ENCODE peak calls at places on chromosomes 4 and X, in four cellular contexts. L is K562, O is HepG2, X is GM12878. V is an unnamed sample.
A peak's percentile ranks its signal among the peaks of the same experiment; 100 is the strongest.

GRCh38 chr4:25900310-25900709 is 13.7 kb upstream of the SMIM20 start:
- DNase-seq in O (no peak), L (no peak), X (no peak), V (no peak)

GRCh38 chr4:28879178-28879577 is 1841.0 kb upstream of the PCDH7 start:
- DNase-seq in L (no peak), O (no peak), X (no peak), V (no peak)

GRCh38 chr4:73436674-73437557 is 895 bp downstream of the AFP start:
- DNase-seq in X (no peak), O (no peak), L (no peak), V (no peak)

GRCh38 chr4:76687730-76688441 is 210.1 kb downstream of the SOWAHB start:
- DNase-seq in X (no peak), L (no peak), O (no peak), V (no peak)

GRCh38 chrX:16836371-16836770 is 33.8 kb downstream of the RBBP7 start:
- DNase-seq in L (no peak), O (peak; percentile 17), X (no peak), V (no peak)

GRCh38 chr4:38396845-38397547 is 267.0 kb upstream of the KLF3 start:
- DNase-seq in X (no peak), O (no peak), L (no peak), V (no peak)

GRCh38 chr4:17550549-17550948 is 26.4 kb upstream of the LAP3 start:
- DNase-seq in L (no peak), X (no peak), O (no peak), V (no peak)

GRCh38 chrX:2451456-2452316 is 49.1 kb downstream of the DHRSX start:
- DNase-seq in O (no peak), L (peak; percentile 25), X (no peak), V (peak; percentile 93)

GRCh38 chr4:2537011-2537830 is 774 bp downstream of the FAM193A start:
- DNase-seq in X (no peak), O (peak; percentile 44), L (peak; percentile 25), V (no peak)

GRCh38 chrX:153560000-153560399 is 38.9 kb downstream of the CCNQ start:
- DNase-seq in X (no peak), L (no peak), O (no peak), V (no peak)

GRCh38 chr4:129387666-129388065 is 291.7 kb downstream of the C4orf33 start:
- DNase-seq in X (no peak), L (no peak), O (no peak), V (no peak)

GRCh38 chr4:140426610-140427103 is 791 bp downstream of the CLGN start:
- DNase-seq in L (peak; percentile 9), X (no peak), O (peak; percentile 3), V (no peak)

GRCh38 chr4:76733380-76733779 is 164.6 kb downstream of the SOWAHB start:
- DNase-seq in X (no peak), O (no peak), L (no peak), V (no peak)

GRCh38 chrX:150486011-150486410 is 82.4 kb upstream of the MTM1 start:
- DNase-seq in X (no peak), O (peak; percentile 20), L (peak; percentile 16), V (peak; percentile 24)

GRCh38 chr4:15031197-15031596 is 28.9 kb downstream of the CPEB2 start:
- DNase-seq in X (no peak), L (no peak), O (no peak), V (no peak)

GRCh38 chrX:68415289-68415688 is 18.0 kb downstream of the OPHN1 start:
- DNase-seq in L (no peak), X (no peak), O (no peak), V (no peak)

GRCh38 chr4:94447754-94448411 is 3.9 kb upstream of the PDLIM5 start:
- DNase-seq in X (no peak), O (no peak), L (no peak), V (no peak)

GRCh38 chrX:149950681-149951080 is 12.4 kb upstream of the EOLA2 start:
- DNase-seq in L (peak; percentile 12), X (no peak), O (peak; percentile 16), V (peak; percentile 45)

GRCh38 chrX:150887906-150888465 is 10.5 kb downstream of the CD99L2 start:
- DNase-seq in X (no peak), O (no peak), L (no peak), V (no peak)

GRCh38 chr4:142336251-142336934 is 509.7 kb downstream of the INPP4B start:
- DNase-seq in X (no peak), L (no peak), O (no peak), V (no peak)

GRCh38 chr4:183356931-183357675 is 34.9 kb upstream of the CLDN24 start:
- DNase-seq in O (no peak), L (no peak), X (no peak), V (no peak)

GRCh38 chr4:118557298-118557851 is 127.8 kb upstream of the METTL14 start:
- DNase-seq in L (no peak), O (no peak), X (no peak), V (peak; percentile 18)

GRCh38 chrX:136192135-136192534 is 44.8 kb downstream of the FHL1 start:
- DNase-seq in L (no peak), O (no peak), X (no peak), V (no peak)
- H3K27ac ChIP-seq in L (no peak overlapping the region), O (no peak overlapping the region), X (no peak overlapping the region), V (no peak overlapping the region)

GRCh38 chr4:89422441-89422950 is 114.9 kb upstream of the GPRIN3 start:
- DNase-seq in O (no peak), L (no peak), X (no peak), V (no peak)
- TF ChIP-seq SP1 in O (no peak), L (no peak), X (no peak), V (no peak)

GRCh38 chr4:88791274-88791673 is 93.6 kb upstream of the NAP1L5 start:
- DNase-seq in X (no peak), O (peak; percentile 14), L (no peak), V (peak; percentile 13)
- H3K27ac ChIP-seq in X (no peak overlapping the region), O (no peak overlapping the region), L (no peak overlapping the region), V (no peak overlapping the region)

GRCh38 chr4:158783775-158784174 is 14.9 kb downstream of the FNIP2 start:
- DNase-seq in L (no peak), X (no peak), O (no peak), V (no peak)
- TF ChIP-seq SP1 in L (no peak), X (no peak), O (no peak), V (no peak)

GRCh38 chrX:154719132-154719675 is 31.7 kb downstream of the GAB3 start:
- DNase-seq in L (no peak), O (no peak), X (no peak), V (no peak)
- H3K27ac ChIP-seq in L (peak overlapping the region; percentile 89), O (no peak overlapping the region), X (no peak overlapping the region), V (no peak overlapping the region)

DNA sequence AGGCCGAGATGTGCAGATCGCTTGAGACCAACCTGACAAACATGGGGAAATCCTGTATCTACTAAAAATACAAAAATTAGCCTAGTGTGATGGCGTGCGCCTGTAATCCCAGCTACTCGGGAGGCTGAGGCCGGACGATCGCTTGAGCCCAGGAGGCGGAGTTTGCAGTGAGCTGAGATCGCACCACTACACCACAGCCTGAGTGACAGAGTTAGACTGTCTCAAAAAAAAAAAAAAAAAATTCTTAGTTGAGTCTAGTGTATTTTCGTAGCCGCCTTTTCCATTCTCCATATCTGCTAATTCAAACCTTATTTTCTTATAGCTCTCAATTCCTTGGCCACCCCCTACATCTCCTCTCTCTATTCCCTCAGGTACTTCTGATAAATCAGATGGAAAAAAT is 978 bp downstream of the POLR2B start:
- DNase-seq in L (no peak), O (peak; percentile 31), X (no peak), V (no peak)
- TF ChIP-seq SP1 in L (no peak), O (no peak), X (no peak), V (no peak)

GRCh38 chr4:87541521-87541920 is 12.3 kb upstream of the SPARCL1 start:
- DNase-seq in X (no peak), L (no peak), O (no peak), V (no peak)
- H3K27ac ChIP-seq in X (no peak overlapping the region), L (no peak overlapping the region), O (no peak overlapping the region), V (no peak overlapping the region)

DNA sequence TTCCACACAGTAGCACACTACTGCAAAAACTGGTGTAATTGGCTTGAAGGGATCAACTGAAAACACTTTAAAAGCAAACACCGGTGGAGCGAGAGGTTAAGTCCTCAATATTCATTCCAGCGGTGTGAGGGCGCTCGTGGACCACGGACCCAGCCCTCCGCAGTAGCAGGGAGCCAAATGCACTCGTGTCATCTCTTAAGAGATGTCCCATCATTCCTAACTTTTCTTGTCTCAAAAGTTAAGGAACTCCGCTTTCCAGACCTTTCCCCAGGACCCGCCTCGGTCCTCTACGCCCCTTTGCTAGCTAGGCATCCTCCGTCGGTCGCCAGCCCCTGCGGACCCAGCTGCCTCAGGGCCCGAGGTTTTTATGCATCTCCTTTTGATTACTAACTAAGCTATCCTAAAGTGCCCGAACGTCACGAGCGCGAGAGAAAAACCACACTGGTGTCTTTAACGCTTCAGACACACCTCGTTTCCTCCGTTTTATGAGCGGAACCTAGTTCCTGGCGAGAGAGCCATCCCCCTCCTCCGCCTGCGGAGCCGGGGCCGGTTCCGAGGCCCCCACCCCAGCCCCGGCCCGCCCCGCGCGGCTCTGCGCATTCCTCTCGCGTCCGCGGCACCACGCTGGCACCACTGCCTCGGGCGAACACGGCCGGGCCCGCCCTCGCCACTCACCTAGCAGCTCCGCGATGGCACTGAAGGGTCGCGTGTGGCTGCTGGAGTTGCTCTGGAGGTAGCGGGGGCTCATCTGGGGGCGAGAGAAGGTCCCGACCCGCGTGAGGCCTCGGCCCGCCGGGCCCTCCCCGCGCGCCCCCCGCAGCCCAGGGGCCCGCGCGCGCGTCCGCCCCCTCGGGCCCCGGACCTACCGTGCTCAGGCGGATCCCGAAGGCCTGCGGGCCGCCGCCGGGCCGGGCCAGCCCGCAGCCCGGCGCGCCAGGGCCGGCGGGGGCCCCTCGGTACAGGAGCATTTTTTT is 723 bp downstream of the MORC4 start:
- DNase-seq in O (peak; percentile 28), X (no peak), L (no peak), V (peak; percentile 22)
- TF ChIP-seq SP1 in O (no peak), X (no peak), L (no peak), V (no peak)

V was measured in HCT116.